ENCODE peak calls at places on chromosomes 11 and 22, in eight cellular contexts. R is NCI-H69; V is stimulated activated naive CD4-positive, alpha-beta T cell; K is Daoy; F is NCI-H774; J is stimulated activated CD4-positive, alpha-beta T cell treated with anti-CD3 and anti-CD28 coated beads, Interleukin-2, amount 100 ng/mL, for 24 hours; E is fibroblast of the aortic adventitia; U is ACHN. D is an unnamed sample.

GRCh38 chr11:8839957-8840945 is 70.7 kb upstream of the AKIP1 start:
- DNase-seq in R (peak), V (no peak), K (peak), F (peak), J (peak), E (no peak), U (no peak), D (peak)

GRCh38 chr22:46088541-46089311 is 61.6 kb upstream of the PPARA start:
- DNase-seq in R (no peak), V (no peak), K (peak), F (no peak), J (no peak), E (peak), U (no peak), D (no peak)

GRCh38 chr11:14519692-14520085 is 497 bp downstream of the PSMA1 start:
- DNase-seq in R (peak), V (no peak), K (peak), F (peak), J (no peak), E (no peak), U (peak), D (no peak)

GRCh38 chr11:128862913-128863660 is 4.0 kb downstream of the KCNJ1 start:
- DNase-seq in R (no peak), V (no peak), K (peak), F (no peak), J (no peak), E (peak), U (peak), D (no peak)

GRCh38 chr11:11814614-11815452 is 26.9 kb upstream of the USP47 start:
- DNase-seq in R (peak), V (no peak), K (no peak), F (no peak), J (no peak), E (no peak), U (no peak), D (no peak)

GRCh38 chr11:95282337-95282751 is 51.3 kb upstream of the SESN3 start:
- DNase-seq in R (peak), V (no peak), K (no peak), F (no peak), J (no peak), E (peak), U (no peak), D (peak)

GRCh38 chr22:35838849-35839646 is 121.4 kb downstream of the APOL5 start:
- DNase-seq in R (peak), V (no peak), K (peak), F (no peak), J (no peak), E (peak), U (peak), D (peak)

GRCh38 chr11:10809373-10810199 is 860 bp upstream of the EIF4G2 start:
- DNase-seq in R (peak), V (no peak), K (peak), F (no peak), J (peak), E (peak), U (peak), D (peak)

GRCh38 chr11:134604886-134605285 is 192.8 kb upstream of the B3GAT1 start:
- DNase-seq in R (no peak), V (no peak), K (no peak), F (no peak), J (no peak), E (no peak), U (no peak), D (peak)

GRCh38 chr11:8917157-8917820 is 6.3 kb downstream of the AKIP1 start:
- DNase-seq in R (no peak), V (no peak), K (peak), F (no peak), J (no peak), E (peak), U (peak), D (peak)

GRCh38 chr11:81432333-81432732 is 1301.3 kb downstream of the FAM181B start:
- DNase-seq in R (no peak), V (no peak), K (no peak), F (no peak), J (no peak), E (no peak), U (no peak), D (no peak)

GRCh38 chr11:78417888-78418583 is 416 bp upstream of the GAB2 start:
- DNase-seq in R (peak), V (peak), K (peak), F (peak), J (peak), E (peak), U (peak), D (peak)

GRCh38 chr11:129375731-129376657 is at the start of gene BARX2:
- DNase-seq in R (peak), V (no peak), K (peak), F (peak), J (no peak), E (peak), U (peak), D (peak)

GRCh38 chr22:20803696-20804324 is 29.9 kb downstream of the SERPIND1 start:
- DNase-seq in R (peak), V (no peak), K (peak), F (no peak), J (peak), E (peak), U (peak), D (peak)

GRCh38 chr11:57324154-57324885 is 432 bp downstream of the TNKS1BP1 start:
- DNase-seq in R (peak), V (no peak), K (peak), F (no peak), J (peak), E (peak), U (peak), D (peak)

D was measured in islet precursor cell.